ENCODE peak calls at places on chromosomes 12 and 14, in six cellular contexts. M is endodermal cell; W is CD8-positive, alpha-beta T cell; L is tibial artery; I is mammary epithelial cell; J is colonic mucosa. H is an unnamed sample.

GRCh38 chr14:81221579-81222102 is 882 bp upstream of the GTF2A1 start:
- DNase-seq in M (no peak), I (no peak), L (no peak), W (no peak), J (peak; percentile 26), H (no peak)

GRCh38 chr12:121626853-121627623 is 708 bp downstream of the ORAI1 start:
- DNase-seq in L (peak; percentile 61), W (peak; percentile 84), J (peak; percentile 69), I (peak; percentile 70), M (peak; percentile 92), H (peak; percentile 76)

GRCh38 chr14:104676694-104677505 is 12.5 kb upstream of the INF2 start:
- DNase-seq in L (no peak), J (peak; percentile 62), W (no peak), M (peak; percentile 86), I (no peak), H (no peak)

GRCh38 chr14:99531221-99532096 is 50.2 kb downstream of the CCNK start:
- DNase-seq in L (no peak), W (no peak), J (no peak), I (no peak), M (no peak), H (peak; percentile 75)

GRCh38 chr12:92396647-92397258 is 251.1 kb upstream of the BTG1 start:
- DNase-seq in J (no peak), I (peak; percentile 93), L (no peak), M (no peak), W (no peak), H (peak; percentile 61)

GRCh38 chr12:29048787-29049186 is 100.3 kb upstream of the FAR2 start:
- DNase-seq in M (no peak), L (no peak), W (no peak), I (no peak), J (no peak), H (no peak)

GRCh38 chr12:8823565-8824300 is 1.3 kb downstream of the A2ML1 start:
- DNase-seq in I (no peak), W (no peak), J (no peak), M (peak; percentile 94), L (no peak), H (peak; percentile 57)

GRCh38 chr14:100268591-100269207 is 29.8 kb downstream of the YY1 start:
- DNase-seq in I (no peak), L (no peak), W (no peak), M (no peak), J (peak; percentile 35), H (no peak)

GRCh38 chr12:47272412-47273190 is 192.8 kb upstream of the AMIGO2 start:
- DNase-seq in J (no peak), I (peak; percentile 49), W (no peak), L (no peak), M (no peak), H (peak; percentile 10)

GRCh38 chr12:31514912-31515311 is 76.0 kb downstream of the DENND5B start:
- DNase-seq in J (no peak), M (no peak), I (no peak), L (no peak), W (no peak), H (no peak)

GRCh38 chr14:68211421-68211820 is 391.8 kb downstream of the RAD51B start:
- DNase-seq in W (no peak), L (no peak), I (peak; percentile 32), J (no peak), M (no peak), H (peak; percentile 57)

GRCh38 chr12:23721268-23721667 is 228.2 kb downstream of the SOX5 start:
- DNase-seq in W (no peak), J (no peak), I (no peak), M (no peak), L (no peak), H (no peak)

GRCh38 chr14:50425816-50426215 is 29.1 kb upstream of the CDKL1 start:
- DNase-seq in I (no peak), L (no peak), M (no peak), J (no peak), W (no peak), H (peak; percentile 77)

GRCh38 chr14:64605926-64606685 is 56.3 kb downstream of the PPP1R36 start:
- DNase-seq in I (peak; percentile 31), L (no peak), M (no peak), W (no peak), J (no peak), H (peak; percentile 29)

GRCh38 chr14:78700236-78700635 is 530.1 kb downstream of the NRXN3 start:
- DNase-seq in J (no peak), M (no peak), W (no peak), I (no peak), L (no peak), H (peak; percentile 8)

GRCh38 chr14:28152453-28153044 is 614.0 kb upstream of the FOXG1 start:
- DNase-seq in M (no peak), W (no peak), I (no peak), J (no peak), L (no peak), H (no peak)

GRCh38 chr12:14950982-14951746 is 10.2 kb downstream of the ARHGDIB start:
- DNase-seq in M (peak; percentile 80), I (peak; percentile 74), W (peak; percentile 34), L (no peak), J (peak; percentile 66), H (no peak)

GRCh38 chr14:95488376-95489162 is 27.9 kb downstream of the SYNE3 start:
- DNase-seq in W (no peak), J (no peak), L (peak; percentile 56), I (no peak), M (no peak), H (no peak)

GRCh38 chr12:52867636-52868035 is 18.8 kb upstream of the KRT78 start:
- DNase-seq in I (peak; percentile 59), L (peak; percentile 74), M (peak; percentile 79), J (peak; percentile 75), W (peak; percentile 58), H (no peak)

GRCh38 chr14:38405851-38406630 is 150.1 kb upstream of the CLEC14A start:
- DNase-seq in I (no peak), J (no peak), W (no peak), M (peak; percentile 66), L (no peak), H (peak; percentile 56)

GRCh38 chr14:94600148-94600545 is 12.0 kb upstream of the SERPINA3 start:
- DNase-seq in W (no peak), M (no peak), L (no peak), J (no peak), I (no peak), H (no peak)

GRCh38 chr14:105326891-105327694 is 12.5 kb downstream of the PACS2 start:
- DNase-seq in M (peak; percentile 83), W (no peak), I (no peak), L (no peak), J (no peak), H (no peak)

GRCh38 chr12:43309845-43310405 is 242.1 kb downstream of the ADAMTS20 start:
- DNase-seq in L (no peak), M (no peak), I (peak; percentile 33), J (no peak), W (no peak), H (peak; percentile 69)

GRCh38 chr14:65237956-65238355 is 135.6 kb upstream of the MAX start:
- DNase-seq in W (no peak), M (no peak), I (no peak), L (no peak), J (no peak), H (no peak)

GRCh38 chr12:26119391-26119981 is 5.4 kb downstream of the BHLHE41 start:
- DNase-seq in L (no peak), J (peak; percentile 40), I (peak; percentile 68), W (no peak), M (peak; percentile 65), H (peak; percentile 88)

GRCh38 chr12:76719642-76720041 is 44.3 kb upstream of the ZDHHC17 start:
- DNase-seq in J (no peak), I (no peak), M (no peak), W (no peak), L (no peak), H (no peak)

GRCh38 chr12:32230607-32230982 is 123.9 kb downstream of the BICD1 start:
- DNase-seq in L (no peak), M (peak; percentile 62), J (no peak), I (no peak), W (no peak), H (no peak)

GRCh38 chr14:55071870-55072640 is 20.6 kb downstream of the MAPK1IP1L start:
- DNase-seq in M (no peak), L (no peak), J (no peak), I (peak; percentile 95), W (peak; percentile 24), H (peak; percentile 74)
- H3K4me1 ChIP-seq in M (no peaks in the 10 kb centered on the region), L (no peaks in the 10 kb centered on the region), J (no peaks in the 10 kb centered on the region), I (peaks cover 42% of the 10 kb centered on the region), W (peaks cover 15% of the 10 kb centered on the region), H (peaks cover 37% of the 10 kb centered on the region)

DNA sequence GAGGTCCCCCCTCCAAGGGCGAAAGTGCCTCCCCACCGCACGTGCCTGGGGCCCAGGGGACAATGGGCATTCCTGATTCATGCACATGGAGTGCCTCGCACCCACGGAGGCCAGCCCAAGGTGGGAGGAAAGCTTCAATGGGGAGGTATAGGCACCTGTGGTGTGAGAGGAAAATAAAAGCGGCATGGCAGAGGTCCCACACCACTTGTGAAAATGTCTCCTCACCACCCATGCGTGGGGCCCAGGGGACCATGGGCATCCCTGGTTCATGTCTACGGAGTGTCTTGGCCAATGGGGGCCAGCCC is 384.7 kb downstream of the ALG10 start:
- DNase-seq in J (peak; percentile 7), W (no peak), M (no peak), I (no peak), L (no peak), H (no peak)
- H3K9me3 ChIP-seq in J (no peaks in the 10 kb centered on the region), W (peaks cover 9% of the 10 kb centered on the region), M (peaks cover 75% of the 10 kb centered on the region), I (peaks cover 43% of the 10 kb centered on the region), L (peaks cover 76% of the 10 kb centered on the region), H (peaks cover 54% of the 10 kb centered on the region)

DNA sequence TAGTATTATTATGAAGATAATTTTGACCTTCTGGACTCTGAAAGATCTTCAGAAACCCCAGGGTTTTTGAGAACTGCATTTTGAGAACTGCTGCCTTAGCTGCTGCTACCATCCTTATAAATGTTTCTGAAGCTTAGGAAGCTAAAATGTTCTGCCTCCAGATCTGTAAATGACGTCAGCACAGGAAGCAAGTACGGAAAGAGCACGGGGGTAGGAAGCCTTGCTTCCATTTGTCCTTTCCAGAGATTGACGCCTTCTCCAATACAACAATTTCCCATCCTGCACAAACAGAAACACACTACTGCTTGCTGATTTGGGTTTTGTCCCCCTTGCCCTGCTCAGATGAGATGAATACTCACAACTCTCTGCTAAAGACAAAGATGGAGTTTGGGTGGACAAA is 17.9 kb downstream of the RAD52 start:
- DNase-seq in I (no peak), M (no peak), W (no peak), J (no peak), L (no peak), H (no peak)
- H3K4me1 ChIP-seq in I (no peaks in the 10 kb centered on the region), M (no peaks in the 10 kb centered on the region), W (no peaks in the 10 kb centered on the region), J (no peaks in the 10 kb centered on the region), L (no peaks in the 10 kb centered on the region), H (no peaks in the 10 kb centered on the region)

GRCh38 chr12:131231194-131231980 is 277.7 kb downstream of the ADGRD1 start:
- DNase-seq in M (no peak), J (no peak), W (no peak), L (no peak), I (no peak), H (no peak)
- H3K9me3 ChIP-seq in M (peaks cover 38% of the 10 kb centered on the region), J (no peaks in the 10 kb centered on the region), W (no peaks in the 10 kb centered on the region), L (peaks cover 7% of the 10 kb centered on the region), I (peaks cover under 1% of the 10 kb centered on the region), H (peaks cover 8% of the 10 kb centered on the region)

DNA sequence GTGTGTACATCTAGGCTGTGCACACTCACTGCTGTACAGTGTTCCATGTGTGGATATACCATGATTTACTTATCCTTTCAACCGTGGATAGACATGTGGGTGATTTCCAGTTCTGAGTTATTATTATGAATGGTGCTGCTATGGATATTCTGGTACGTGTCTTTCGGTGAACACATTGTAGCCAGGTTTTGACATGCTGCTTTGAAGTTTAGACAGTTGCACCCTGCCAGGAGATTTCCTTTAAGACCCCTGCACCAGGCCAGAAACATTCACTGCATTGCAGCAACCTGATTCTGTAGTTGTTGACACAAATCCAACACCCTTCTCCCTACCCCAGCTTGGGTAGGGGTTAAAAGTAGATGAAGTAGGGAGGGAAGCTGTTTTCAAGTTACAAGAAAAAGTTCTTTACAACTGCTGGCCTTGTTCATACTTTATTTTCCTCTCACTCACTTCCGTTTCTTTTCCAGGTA is 11.8 kb upstream of the LTA4H start:
- DNase-seq in I (peak; percentile 44), L (no peak), J (no peak), W (no peak), M (no peak), H (no peak)
- H3K4me1 ChIP-seq in I (peaks cover 31% of the 10 kb centered on the region), L (no peaks in the 10 kb centered on the region), J (peaks cover 5% of the 10 kb centered on the region), W (peaks cover 21% of the 10 kb centered on the region), M (peaks cover 10% of the 10 kb centered on the region), H (peaks cover 28% of the 10 kb centered on the region)